ENCODE peak calls at places on chromosomes 11 and 22, in ten cellular contexts. F, A, L, O, K, C, V, D, W and I are unnamed samples.

GRCh38 chr11:46366260-46366659 is 15.2 kb upstream of the MDK start:
- DNase-seq in A (no peak), L (no peak), F (no peak), D (no peak), O (no peak), K (no peak), V (no peak), W (no peak), C (no peak), I (no peak)

GRCh38 chr22:30211124-30211820 is 35.3 kb downstream of the LIF start:
- DNase-seq in C (no peak), V (no peak), D (no peak), F (no peak), O (no peak), K (no peak), W (no peak), A (no peak), L (no peak), I (no peak)

GRCh38 chr11:75771646-75772410 is 3.2 kb downstream of the DGAT2 start:
- DNase-seq in V (no peak), O (no peak), D (no peak), W (no peak), F (no peak), L (no peak), C (no peak), A (no peak), K (no peak), I (no peak)

GRCh38 chr11:19102521-19102900 is 14.5 kb upstream of the ZDHHC13 start:
- DNase-seq in F (no peak), A (no peak), C (no peak), K (no peak), O (no peak), W (no peak), D (no peak), L (no peak), V (no peak), I (no peak)

GRCh38 chr22:20291604-20292063 is 23.5 kb upstream of the RTN4R start:
- DNase-seq in W (no peak), V (no peak), O (no peak), K (no peak), D (no peak), L (no peak), C (no peak), F (no peak), A (no peak), I (no peak)

GRCh38 chr11:120130176-120130980 is 7.5 kb downstream of the TRIM29 start:
- DNase-seq in F (peak; percentile 44), A (no peak), C (no peak), K (peak; percentile 45), W (no peak), D (no peak), V (no peak), O (no peak), L (no peak), I (no peak)

GRCh38 chr22:49983148-49984042 is 22.8 kb downstream of the PIM3 start:
- DNase-seq in F (peak; percentile 56), A (no peak), K (peak; percentile 81), D (no peak), C (no peak), W (peak; percentile 62), O (no peak), L (no peak), V (no peak), I (no peak)

GRCh38 chr11:71451596-71452353 is 1.2 kb upstream of the NADSYN1 start:
- DNase-seq in V (peak; percentile 32), L (peak; percentile 24), C (no peak), O (no peak), D (no peak), F (peak; percentile 61), W (no peak), K (peak; percentile 62), A (no peak), I (no peak)

GRCh38 chr22:36351921-36352774 is 35.6 kb downstream of the MYH9 start:
- DNase-seq in D (no peak), F (no peak), K (no peak), O (no peak), A (no peak), V (no peak), C (no peak), W (no peak), L (no peak), I (peak; percentile 16)

GRCh38 chr11:2867142-2867541 is 18.4 kb downstream of the CDKN1C start:
- DNase-seq in F (no peak), O (no peak), C (no peak), D (no peak), K (no peak), L (no peak), A (no peak), V (no peak), W (no peak), I (no peak)

GRCh38 chr11:134412508-134413333 is 679 bp upstream of the B3GAT1 start:
- DNase-seq in A (no peak), O (no peak), W (no peak), F (peak; percentile 70), D (peak; percentile 15), C (no peak), K (peak; percentile 65), L (peak; percentile 36), V (no peak), I (no peak)

GRCh38 chr11:21561589-21561988 is 631.3 kb upstream of the ANO5 start:
- DNase-seq in O (no peak), A (no peak), K (no peak), D (no peak), C (no peak), F (no peak), L (no peak), W (no peak), V (no peak), I (peak; percentile 91)

GRCh38 chr11:100805509-100806199 is 118.6 kb downstream of the ARHGAP42 start:
- DNase-seq in C (no peak), F (no peak), L (no peak), K (no peak), V (no peak), O (no peak), W (no peak), A (no peak), D (no peak), I (no peak)

GRCh38 chr11:130639369-130639768 is 190.9 kb downstream of the ADAMTS15 start:
- DNase-seq in D (no peak), V (no peak), L (no peak), C (no peak), W (no peak), K (no peak), O (no peak), F (no peak), A (no peak), I (no peak)

GRCh38 chr11:105878510-105878909 is 143.5 kb downstream of the MSANTD4 start:
- DNase-seq in A (no peak), O (no peak), C (no peak), L (no peak), D (no peak), W (no peak), V (no peak), F (no peak), K (no peak), I (no peak)

GRCh38 chr11:75474878-75475766 is 42.1 kb upstream of the KLHL35 start:
- DNase-seq in O (no peak), D (peak; percentile 76), V (peak; percentile 79), F (peak; percentile 86), K (peak; percentile 79), A (peak; percentile 46), C (peak; percentile 45), L (peak; percentile 45), W (peak; percentile 45), I (no peak)

GRCh38 chr11:109085708-109086373 is 336.1 kb upstream of the C11orf87 start:
- DNase-seq in A (no peak), F (no peak), D (no peak), W (no peak), O (no peak), C (no peak), K (no peak), L (no peak), V (no peak), I (no peak)

GRCh38 chr11:64229959-64230208 is 464 bp upstream of the DNAJC4 start:
- DNase-seq in O (no peak), A (no peak), D (no peak), K (no peak), V (peak; percentile 91), F (no peak), L (no peak), W (no peak), C (no peak), I (no peak)

GRCh38 chr11:120258661-120259060 is 18.7 kb downstream of the POU2F3 start:
- DNase-seq in D (no peak), L (no peak), C (no peak), W (no peak), O (no peak), A (no peak), F (no peak), K (no peak), V (no peak), I (no peak)

GRCh38 chr11:19820100-19820499 is 107.5 kb downstream of the NAV2 start:
- DNase-seq in L (peak; percentile 73), O (no peak), W (no peak), K (no peak), A (no peak), C (no peak), D (no peak), V (no peak), F (no peak), I (peak; percentile 61)

GRCh38 chr11:69201764-69202370 is 46.1 kb downstream of the SMIM38 start:
- DNase-seq in K (peak; percentile 54), D (no peak), L (no peak), W (no peak), A (no peak), C (no peak), F (peak; percentile 28), V (no peak), O (no peak), I (no peak)

GRCh38 chr11:10397226-10397987 is 57.7 kb upstream of the AMPD3 start:
- DNase-seq in D (no peak), C (no peak), L (no peak), K (no peak), V (no peak), O (no peak), F (no peak), A (no peak), W (no peak), I (no peak)

GRCh38 chr11:83836883-83837654 is 550.9 kb upstream of the CCDC90B start:
- DNase-seq in L (peak; percentile 33), F (no peak), D (peak; percentile 6), W (peak; percentile 52), K (no peak), V (peak; percentile 14), O (peak; percentile 54), C (no peak), A (no peak), I (peak; percentile 51)

GRCh38 chr11:20203836-20204235 is 43.6 kb upstream of the DBX1 start:
- DNase-seq in A (no peak), C (no peak), D (no peak), O (no peak), F (no peak), K (no peak), W (no peak), V (peak; percentile 81), L (no peak), I (no peak)

GRCh38 chr11:59668188-59668949 is 468 bp downstream of the PATL1 start:
- DNase-seq in F (peak; percentile 81), V (peak; percentile 84), W (peak; percentile 59), L (no peak), A (peak; percentile 62), D (peak; percentile 73), K (peak; percentile 89), C (peak; percentile 62), O (no peak), I (peak; percentile 54)

GRCh38 chr22:27799334-27800249 is 2.0 kb downstream of the MN1 start:
- DNase-seq in L (no peak), W (no peak), D (no peak), F (peak; percentile 66), C (no peak), A (no peak), V (no peak), K (no peak), O (no peak), I (no peak)

GRCh38 chr22:36738416-36739020 is 35.0 kb upstream of the CACNG2 start:
- DNase-seq in L (no peak), F (peak; percentile 22), A (no peak), O (no peak), V (no peak), D (no peak), W (no peak), C (no peak), K (no peak), I (no peak)

GRCh38 chr11:13143486-13144297 is 133.9 kb upstream of the BMAL1 start:
- DNase-seq in F (no peak), D (no peak), K (no peak), C (no peak), W (no peak), A (no peak), L (no peak), V (no peak), O (no peak), I (no peak)